ENCODE peak calls at places on chromosomes 6 and 20, in five cellular contexts. O is stimulated activated naive CD8-positive, alpha-beta T cell treated with anti-CD3 and anti-CD28 coated beads, Interleukin-15, amount 100 ng/mL, for 72 hours; N is heart right ventricle; L is IMR-90; B is upper lobe of right lung. U is an unnamed sample.
A peak's percentile ranks its signal among the peaks of the same experiment; 100 is the strongest.

GRCh38 chr6:46573140-46573539 is 79.5 kb downstream of the CYP39A1 start:
- ATAC-seq in L (no peak), N (no peak), B (no peak), O (peak; percentile 91), U (no peak)

GRCh38 chr6:170160628-170161611 is 130.0 kb downstream of the DLL1 start:
- ATAC-seq in N (no peak), O (no peak), L (no peak), B (no peak), U (no peak)

GRCh38 chr20:13677241-13677640 is 38.5 kb upstream of the TASP1 start:
- ATAC-seq in B (peak; percentile 44), N (no peak), L (peak; percentile 68), O (no peak), U (no peak)

GRCh38 chr6:170370413-170370812 is 63.9 kb downstream of the FAM120B start:
- ATAC-seq in O (peak; percentile 72), N (no peak), B (no peak), L (no peak), U (no peak)

GRCh38 chr20:48818481-48818987 is 9.3 kb downstream of the PREX1 start:
- ATAC-seq in B (no peak), N (no peak), O (peak; percentile 91), L (no peak), U (no peak)

GRCh38 chr6:513961-514360 is 122.4 kb downstream of the IRF4 start:
- ATAC-seq in B (peak; percentile 47), N (no peak), O (no peak), L (no peak), U (no peak)

GRCh38 chr6:53465732-53466131 is 79.2 kb downstream of the GCLC start:
- ATAC-seq in B (peak; percentile 29), O (no peak), L (peak; percentile 38), N (no peak), U (no peak)

GRCh38 chr6:114390176-114390575 is 47.4 kb upstream of the HS3ST5 start:
- ATAC-seq in B (no peak), N (no peak), L (no peak), O (no peak), U (no peak)

GRCh38 chr6:147043994-147044477 is 160.2 kb upstream of the STXBP5 start:
- ATAC-seq in B (no peak), L (no peak), O (no peak), N (no peak), U (no peak)

GRCh38 chr20:1308702-1309095 is 20.2 kb downstream of the SDCBP2 start:
- ATAC-seq in N (no peak), L (no peak), O (no peak), B (no peak), U (no peak)

GRCh38 chr6:160141001-160141726 is 19.5 kb downstream of the SLC22A1 start:
- ATAC-seq in N (no peak), O (no peak), B (no peak), L (peak; percentile 76), U (peak; percentile 51)

GRCh38 chr6:27879795-27880194 is 32.4 kb downstream of the OR2B2 start:
- ATAC-seq in N (no peak), B (no peak), O (no peak), L (no peak), U (peak; percentile 31)

GRCh38 chr6:31143148-31143547 is 4.3 kb upstream of the PSORS1C2 start:
- ATAC-seq in B (peak; percentile 64), O (no peak), N (peak; percentile 92), L (peak; percentile 87), U (peak; percentile 80)

GRCh38 chr20:53399592-53400335 is 193.9 kb downstream of the ZNF217 start:
- ATAC-seq in L (no peak), N (no peak), O (peak; percentile 50), B (peak; percentile 90), U (no peak)

GRCh38 chr6:11766589-11767450 is 11.8 kb downstream of the ADTRP start:
- ATAC-seq in O (no peak), B (peak; percentile 42), L (peak; percentile 75), N (no peak), U (peak; percentile 86)

GRCh38 chr20:3235661-3236324 is 3.2 kb downstream of the SLC4A11 start:
- ATAC-seq in O (no peak), L (no peak), B (no peak), N (no peak), U (peak; percentile 22)

GRCh38 chr6:123415844-123416468 is 220.8 kb downstream of the TRDN start:
- ATAC-seq in B (peak; percentile 62), N (peak; percentile 72), L (peak; percentile 48), O (no peak), U (peak; percentile 70)

GRCh38 chr6:40425192-40425919 is 161.8 kb downstream of the LRFN2 start:
- ATAC-seq in L (no peak), N (peak; percentile 94), O (no peak), B (no peak), U (peak; percentile 53)

GRCh38 chr20:46190796-46191540 is 72.9 kb downstream of the CD40 start:
- ATAC-seq in L (no peak), O (no peak), B (peak; percentile 13), N (no peak), U (no peak)

GRCh38 chr6:161265975-161266374 is 7.9 kb downstream of the AGPAT4 start:
- ATAC-seq in B (no peak), L (no peak), O (no peak), N (no peak), U (no peak)

GRCh38 chr6:162258647-162259046 is 468.9 kb downstream of the PRKN start:
- ATAC-seq in O (no peak), N (peak; percentile 21), B (no peak), L (no peak), U (no peak)

GRCh38 chr20:58634121-58634817 is 16.8 kb upstream of the STX16 start:
- ATAC-seq in N (no peak), O (peak; percentile 75), L (peak; percentile 73), B (peak; percentile 35), U (no peak)

GRCh38 chr6:35401514-35401913 is 50.6 kb upstream of the FANCE start:
- ATAC-seq in N (no peak), B (peak; percentile 86), L (no peak), O (no peak), U (no peak)

GRCh38 chr6:36906539-36906938 is 20.8 kb downstream of the C6orf89 start:
- ATAC-seq in N (peak; percentile 95), O (no peak), L (no peak), B (peak; percentile 93), U (no peak)

GRCh38 chr6:155107432-155108069 is 112.4 kb downstream of the TIAM2 start:
- ATAC-seq in B (no peak), L (no peak), N (peak; percentile 71), O (no peak), U (no peak)

GRCh38 chr20:32672315-32672981 is 1.3 kb downstream of the C20orf203 start:
- ATAC-seq in N (peak; percentile 8), O (peak; percentile 56), B (peak; percentile 57), L (no peak), U (no peak)

U was measured in SK-N-SH treated with all-trans-retinoic acid at 6 μM for 48 hours.